ENCODE peak calls at places on chromosomes 12 and 14, in eight cellular contexts. V is hepatic stellate cell; E is cardiac fibroblast; U is aorta; T is astrocyte of the spinal cord; S is stimulated activated CD8-positive, alpha-beta memory T cell treated with anti-CD3 and anti-CD28 coated beads, Interleukin-4, amount 100 ng/mL, for 1 hour; I is GM23248; H is heart right ventricle. W is an unnamed sample.

GRCh38 chr12:70691018-70691672 is 53.9 kb upstream of the PTPRB start:
- DNase-seq in H (no peak), I (peak; percentile 43), S (no peak), T (peak; percentile 34), E (peak; percentile 64), U (no peak), V (peak; percentile 4), W (no peak)

GRCh38 chr14:103144085-103144484 is 20.8 kb downstream of the TNFAIP2 start:
- DNase-seq in H (no peak), V (no peak), E (peak; percentile 61), I (peak; percentile 89), S (no peak), U (no peak), T (no peak), W (no peak)

GRCh38 chr12:132163911-132164288 is 19.6 kb downstream of the NOC4L start:
- DNase-seq in H (no peak), I (peak; percentile 16), S (no peak), T (no peak), E (no peak), U (no peak), V (no peak), W (no peak)

GRCh38 chr12:57551637-57552305 is 1.9 kb downstream of the KIF5A start:
- DNase-seq in H (no peak), S (no peak), V (no peak), I (no peak), T (no peak), U (no peak), E (no peak), W (no peak)

GRCh38 chr12:82593901-82594396 is 92.8 kb upstream of the TMTC2 start:
- DNase-seq in V (no peak), T (no peak), S (no peak), E (no peak), U (no peak), H (no peak), I (no peak), W (no peak)

GRCh38 chr12:71562681-71563595 is 100.7 kb downstream of the ZFC3H1 start:
- DNase-seq in V (no peak), I (no peak), E (no peak), T (no peak), U (no peak), H (no peak), S (no peak), W (no peak)

GRCh38 chr12:57342207-57342691 is 88.6 kb downstream of the R3HDM2 start:
- DNase-seq in E (peak; percentile 84), I (peak; percentile 35), V (peak; percentile 19), U (no peak), S (no peak), T (peak; percentile 17), H (peak; percentile 49), W (peak; percentile 49)

GRCh38 chr12:124915249-124916236 is 1.1 kb upstream of the UBC start:
- DNase-seq in V (peak; percentile 24), T (no peak), S (no peak), H (peak; percentile 54), E (peak; percentile 55), U (peak; percentile 81), I (peak; percentile 79), W (no peak)

GRCh38 chr14:90330203-90331196 is 1.2 kb downstream of the NRDE2 start:
- DNase-seq in U (no peak), E (no peak), V (no peak), T (no peak), I (no peak), S (no peak), H (no peak), W (no peak)

GRCh38 chr12:25972783-25973182 is 14.3 kb downstream of the RASSF8 start:
- DNase-seq in T (peak; percentile 80), I (peak; percentile 86), S (no peak), V (no peak), E (peak; percentile 76), U (no peak), H (no peak), W (no peak)

GRCh38 chr14:65167072-65167645 is 64.8 kb upstream of the MAX start:
- DNase-seq in U (no peak), S (no peak), T (no peak), E (no peak), V (no peak), H (no peak), I (peak; percentile 31), W (no peak)

GRCh38 chr14:101088714-101089113 is 185.2 kb upstream of the RTL1 start:
- DNase-seq in U (no peak), S (no peak), V (no peak), T (no peak), E (no peak), I (no peak), H (no peak), W (no peak)

GRCh38 chr14:103537175-103537990 is 8.4 kb downstream of the TRMT61A start:
- DNase-seq in T (no peak), U (no peak), I (peak; percentile 74), H (no peak), S (no peak), E (no peak), V (no peak), W (peak; percentile 29)

GRCh38 chr12:54678131-54678530 is 30.0 kb upstream of the DCD start:
- DNase-seq in I (no peak), T (no peak), V (no peak), S (no peak), E (no peak), H (no peak), U (no peak), W (no peak)

GRCh38 chr14:102969901-102970300 is 47.4 kb downstream of the AMN start:
- DNase-seq in T (no peak), H (no peak), I (no peak), S (no peak), V (no peak), U (peak; percentile 31), E (no peak), W (no peak)

GRCh38 chr12:62210422-62210821 is 49.8 kb upstream of the USP15 start:
- DNase-seq in U (peak; percentile 61), S (no peak), E (peak; percentile 74), T (peak; percentile 47), V (peak; percentile 10), H (no peak), I (peak; percentile 69), W (no peak)

GRCh38 chr12:87975879-87976278 is 53.3 kb downstream of the C12orf50 start:
- DNase-seq in U (no peak), I (no peak), H (no peak), T (no peak), V (no peak), E (no peak), S (no peak), W (no peak)

GRCh38 chr14:86003998-86004397 is 474.1 kb downstream of the FLRT2 start:
- DNase-seq in I (peak; percentile 33), T (peak; percentile 3), H (no peak), E (no peak), S (no peak), U (no peak), V (no peak), W (no peak)

GRCh38 chr14:35196571-35196970 is 74.2 kb downstream of the PRORP start:
- DNase-seq in U (no peak), E (peak; percentile 4), S (no peak), T (no peak), I (peak; percentile 23), H (no peak), V (no peak), W (no peak)

GRCh38 chr12:50572275-50572674 is 67.5 kb downstream of the DIP2B start:
- DNase-seq in I (peak; percentile 94), E (peak; percentile 91), H (no peak), U (no peak), S (no peak), V (peak; percentile 54), T (peak; percentile 58), W (no peak)

GRCh38 chr12:66164349-66164821 is 5.4 kb downstream of the TMBIM4 start:
- DNase-seq in H (no peak), T (peak; percentile 34), U (no peak), V (no peak), S (no peak), E (peak; percentile 40), I (peak; percentile 58), W (no peak)

GRCh38 chr14:50892255-50892654 is 20.4 kb downstream of the ABHD12B start:
- DNase-seq in V (no peak), S (no peak), H (no peak), U (no peak), I (no peak), T (no peak), E (no peak), W (no peak)

GRCh38 chr14:90773705-90774104 is 42.5 kb downstream of the TTC7B start:
- DNase-seq in E (no peak), U (no peak), H (no peak), V (no peak), S (no peak), T (no peak), I (no peak), W (no peak)